ENCODE peak calls at places on chromosomes 16 and 17, in nine cellular contexts. L is NAMALWA; V is T follicular helper cell; D is SW 1271; B is effector memory CD4-positive, alpha-beta T cell; N is T-helper 1 cell; G is activated T-helper 1 cell treated with anti-CD3 and anti-CD28 coated beads, Interleukin-12 subunit alpha, Interleukin-12 subunit beta, Interleukin-2, Interleukin-4 antibody, amounts not matched to agents 30 ng/mL and 10 ng/mL and 1 ng/mL, durations not matched to agents 14 hours and 24 hours and 36 hours; M is stimulated activated CD4-positive, alpha-beta T cell treated with anti-CD3 and anti-CD28 coated beads, TNF-alpha, amount 100 ng/mL, for 1 hour; C is activated gamma-delta T cell treated with Interleukin-2 at 50 U/mL for 16 hours. W is an unnamed sample.

GRCh38 chr17:6753006-6753445 is 2.8 kb upstream of the XAF1 start:
- DNase-seq in M (peak; percentile 28), L (no peak), B (peak; percentile 54), N (peak; percentile 46), G (no peak), C (peak; percentile 37), D (peak; percentile 17), V (no peak), W (peak; percentile 6)

GRCh38 chr17:79563237-79564013 is 47.4 kb downstream of the RBFOX3 start:
- DNase-seq in D (no peak), N (no peak), M (no peak), C (no peak), G (no peak), B (no peak), V (no peak), L (no peak), W (no peak)

GRCh38 chr17:77857306-77857555 is 101.3 kb upstream of the TNRC6C start:
- DNase-seq in M (no peak), V (no peak), B (no peak), D (no peak), N (no peak), C (no peak), G (no peak), L (no peak), W (no peak)

GRCh38 chr17:76546556-76547182 is 6.8 kb downstream of the PRCD start:
- DNase-seq in G (no peak), V (no peak), N (no peak), L (no peak), B (no peak), C (no peak), D (no peak), M (no peak), W (no peak)

GRCh38 chr17:20189322-20189721 is 180.2 kb downstream of the SPECC1 start:
- DNase-seq in B (no peak), D (no peak), V (no peak), M (no peak), L (no peak), C (no peak), N (no peak), G (no peak), W (no peak)

GRCh38 chr16:2855536-2855935 is 2.4 kb downstream of the PRSS22 start:
- DNase-seq in L (no peak), B (no peak), M (no peak), D (no peak), V (no peak), G (no peak), C (no peak), N (no peak), W (no peak)

GRCh38 chr17:28291780-28292330 is 27.1 kb upstream of the TMEM97 start:
- DNase-seq in B (no peak), M (no peak), N (no peak), V (no peak), C (no peak), L (no peak), D (no peak), G (no peak), W (no peak)

GRCh38 chr17:1413281-1413791 is 13.3 kb upstream of the YWHAE start:
- DNase-seq in L (no peak), M (no peak), B (no peak), D (no peak), N (no peak), C (no peak), G (no peak), V (no peak), W (no peak)

GRCh38 chr17:29195465-29196081 is 15.4 kb upstream of the MYO18A start:
- DNase-seq in C (no peak), G (no peak), V (no peak), L (peak; percentile 83), N (no peak), B (no peak), D (no peak), M (no peak), W (no peak)